ENCODE peak calls at places on chromosomes 7 and 10, in eight cellular contexts. F, V, C, I, L, T, E and P are unnamed samples.

GRCh38 chr7:45691155-45691656 is 117.0 kb downstream of the ADCY1 start:
- DNase-seq in V (no peak), C (peak; percentile 24), E (no peak), L (no peak), I (no peak), F (no peak), T (no peak), P (no peak)

GRCh38 chr7:148447221-148447845 is 143.2 kb upstream of the C7orf33 start:
- DNase-seq in F (peak; percentile 66), T (no peak), C (no peak), L (peak; percentile 21), E (peak; percentile 41), I (no peak), V (no peak), P (no peak)

GRCh38 chr7:4234886-4235285 is 447.2 kb upstream of the FOXK1 start:
- DNase-seq in C (no peak), F (no peak), E (no peak), T (no peak), V (no peak), I (no peak), L (no peak), P (no peak)

GRCh38 chr10:31782701-31783100 is 145.9 kb downstream of the ARHGAP12 start:
- DNase-seq in L (no peak), F (no peak), C (no peak), V (no peak), T (no peak), I (no peak), E (no peak), P (no peak)

GRCh38 chr10:99993994-99994689 is 15.6 kb downstream of the DNMBP start:
- DNase-seq in L (peak; percentile 99), C (peak; percentile 53), I (peak; percentile 94), V (no peak), F (peak; percentile 80), T (peak; percentile 53), E (peak; percentile 46), P (no peak)

GRCh38 chr10:14585287-14586193 is 189.2 kb downstream of the FAM107B start:
- DNase-seq in V (no peak), I (no peak), C (no peak), E (no peak), F (no peak), L (no peak), T (no peak), P (no peak)

GRCh38 chr7:112362796-112363195 is 87.5 kb upstream of the IFRD1 start:
- DNase-seq in I (peak; percentile 42), V (no peak), T (no peak), L (no peak), C (no peak), E (no peak), F (no peak), P (no peak)

GRCh38 chr7:115635367-115635766 is 395.2 kb downstream of the TFEC start:
- DNase-seq in I (no peak), C (no peak), F (no peak), L (peak; percentile 18), V (no peak), E (no peak), T (no peak), P (no peak)

GRCh38 chr7:123615344-123615743 is 13.7 kb downstream of the ASB15 start:
- DNase-seq in I (peak; percentile 90), T (no peak), E (no peak), F (no peak), L (peak; percentile 53), V (no peak), C (no peak), P (no peak)

DNA sequence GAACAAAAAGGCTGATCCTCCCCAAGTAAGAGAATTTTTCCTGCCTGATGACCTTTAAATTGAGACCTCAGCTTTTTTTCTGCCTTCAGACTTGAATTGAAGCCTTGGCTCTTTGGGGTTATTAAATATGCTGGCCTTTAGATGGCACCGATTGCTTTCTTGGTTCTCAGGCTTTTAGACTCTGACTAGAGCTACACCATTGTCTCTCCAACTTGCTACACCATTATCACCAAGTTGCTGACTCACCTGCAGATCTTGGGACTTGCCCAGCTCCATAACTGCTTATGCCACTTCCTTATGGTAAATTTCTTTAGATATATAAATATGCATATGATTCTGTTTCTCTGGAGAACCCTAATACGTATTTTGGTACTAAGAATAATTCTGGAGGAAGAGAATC is 3.1 kb upstream of the ABCA13 start:
- DNase-seq in F (no peak), V (no peak), C (no peak), E (no peak), I (peak; percentile 58), L (peak; percentile 15), T (no peak), P (no peak)
- TF ChIP-seq CTCF in F (no peak), V (no peak), C (no peak), E (no peak), I (no peak), L (no peak), T (no peak), P (no peak)

GRCh38 chr10:128115356-128115755 is 10.9 kb downstream of the MKI67 start:
- DNase-seq in C (no peak), L (no peak), V (no peak), T (no peak), F (no peak), I (no peak), E (no peak), P (no peak)

GRCh38 chr10:128113026-128113425 is 13.2 kb downstream of the MKI67 start:
- DNase-seq in I (no peak), L (no peak), E (no peak), V (no peak), T (no peak), F (no peak), C (no peak), P (peak; percentile 19)

GRCh38 chr10:128121750-128122412 is 4.3 kb downstream of the MKI67 start:
- DNase-seq in E (no peak), L (no peak), I (no peak), C (no peak), T (no peak), V (no peak), F (no peak), P (no peak)

GRCh38 chr10:128116187-128116586 is 10.0 kb downstream of the MKI67 start:
- DNase-seq in F (no peak), L (no peak), V (no peak), I (no peak), T (no peak), C (no peak), E (no peak), P (no peak)

DNA sequence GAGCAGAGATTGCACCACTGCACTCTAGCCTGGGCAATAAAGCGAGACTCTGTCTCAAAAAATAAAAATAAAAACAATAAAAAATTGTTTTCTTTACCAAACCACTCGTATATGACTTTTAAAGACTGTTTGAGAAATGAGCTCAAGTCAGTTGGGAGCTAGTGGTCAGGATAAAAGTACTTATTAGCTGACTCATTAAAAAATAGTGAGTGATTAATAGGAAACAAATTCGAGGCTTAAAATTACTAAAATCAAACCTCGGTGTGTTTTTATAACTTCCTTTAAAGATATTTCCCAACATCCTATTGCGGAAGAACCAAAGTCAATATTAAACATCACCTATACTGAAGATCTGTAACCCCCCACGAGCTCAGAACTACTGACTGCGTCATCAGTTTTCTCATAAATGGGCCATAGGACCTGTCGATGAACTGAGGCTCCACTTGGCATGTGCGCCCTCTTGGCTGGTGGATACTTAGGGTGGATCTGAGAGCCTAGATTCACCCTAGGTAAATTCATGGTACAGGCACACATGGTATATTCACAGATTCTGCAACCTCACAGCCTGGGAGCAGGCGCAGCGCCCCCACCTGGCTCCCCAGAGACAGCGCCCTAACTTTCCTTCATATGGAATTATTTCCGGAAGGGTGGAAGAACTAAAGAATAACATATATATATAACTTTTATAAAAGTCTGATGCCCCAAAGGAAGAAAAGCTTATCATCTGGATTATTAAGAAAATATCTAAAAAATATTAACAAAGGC is 9.2 kb downstream of the MKI67 start:
- DNase-seq in I (no peak), V (no peak), F (no peak), E (no peak), T (no peak), C (no peak), L (peak; percentile 63), P (peak; percentile 31)
- TF ChIP-seq CTCF in I (peak; percentile 31), V (no peak), F (peak; percentile 10), E (peak; percentile 42), T (no peak), C (no peak), L (peak; percentile 15), P (peak; percentile 57)

GRCh38 chr7:108384721-108385483 is 71.3 kb downstream of the NRCAM start:
- DNase-seq in F (peak; percentile 17), V (no peak), I (no peak), E (no peak), C (no peak), L (no peak), T (no peak), P (no peak)
- TF ChIP-seq CTCF in F (peak; percentile 51), V (no peak), I (no peak), E (peak; percentile 72), C (no peak), L (peak; percentile 17), T (no peak), P (peak; percentile 24)

DNA sequence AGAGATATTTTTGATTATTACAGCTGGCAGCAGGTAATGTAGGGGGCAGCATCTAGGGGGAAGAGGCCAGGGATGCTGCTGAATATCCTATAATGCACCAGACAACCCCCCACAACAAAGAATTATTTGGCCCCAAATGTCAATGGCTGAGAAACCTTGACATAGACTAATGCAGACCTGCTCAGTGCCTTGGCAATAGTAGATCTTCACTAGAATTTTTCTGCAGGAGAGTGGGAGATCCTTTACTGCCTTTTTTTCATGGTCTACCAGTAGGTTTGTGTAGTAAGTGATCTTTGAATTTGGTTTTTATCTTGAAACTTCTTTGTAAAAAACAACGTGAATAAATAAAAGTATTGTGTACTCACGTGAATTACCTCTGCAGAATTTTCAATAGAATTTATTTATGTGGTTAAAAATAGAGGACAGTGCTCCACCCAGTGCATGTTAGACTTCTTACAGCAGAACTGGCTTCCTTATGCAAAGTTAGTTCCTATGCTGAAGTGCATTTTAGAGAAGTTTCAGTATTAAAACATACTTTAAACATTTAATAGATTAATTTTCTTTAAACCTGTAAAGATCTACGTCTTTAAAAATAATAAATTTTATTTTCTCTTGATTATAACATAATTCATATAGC is 199.7 kb upstream of the HDAC9 start:
- DNase-seq in F (no peak), C (no peak), E (no peak), V (no peak), I (peak; percentile 14), T (no peak), L (no peak), P (no peak)
- TF ChIP-seq CTCF in F (no peak), C (no peak), E (no peak), V (no peak), I (no peak), T (no peak), L (no peak), P (no peak)

DNA sequence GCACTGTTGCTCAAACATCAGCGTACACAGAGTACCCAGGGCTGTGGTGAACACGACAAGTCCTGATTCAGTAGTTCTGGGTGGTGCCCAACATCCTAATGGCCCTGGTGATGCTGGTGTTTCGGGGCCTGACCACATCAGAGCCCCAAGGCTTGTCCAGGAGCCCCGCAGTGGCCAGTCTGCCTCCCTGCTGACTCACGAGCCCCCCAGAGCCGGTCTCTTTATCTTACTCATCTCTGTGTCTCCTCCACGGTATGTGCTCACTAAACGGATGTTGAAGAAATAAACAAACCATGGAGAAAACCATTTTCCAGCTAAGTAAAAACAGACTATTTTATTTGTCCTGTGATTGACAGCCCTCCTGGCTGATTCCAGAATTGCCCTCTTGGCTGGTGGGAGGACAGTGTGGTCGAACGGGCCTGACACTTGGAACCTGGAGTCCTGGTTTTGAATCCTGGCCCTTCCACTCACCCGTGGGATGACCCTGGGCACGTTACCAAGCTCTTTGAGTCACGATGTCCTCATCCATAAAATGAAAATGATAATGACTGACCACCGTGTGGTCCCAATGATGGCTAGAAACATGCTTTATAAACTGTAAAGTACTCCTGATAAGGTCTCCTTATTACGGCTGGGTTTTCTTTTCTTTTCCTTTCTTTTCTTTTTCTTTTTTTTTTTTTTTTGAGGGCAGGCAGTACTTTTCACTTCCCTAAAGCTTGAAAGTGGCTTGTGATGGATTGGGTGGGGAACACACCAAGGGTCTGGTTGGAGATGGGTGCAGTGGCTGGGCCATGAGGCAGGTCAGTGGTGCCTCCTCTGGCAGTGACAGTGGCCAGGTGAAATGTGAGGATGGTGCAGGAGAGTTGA is 5.7 kb downstream of the HIP1 start:
- DNase-seq in I (peak; percentile 73), T (no peak), F (no peak), E (no peak), V (peak; percentile 29), C (no peak), L (peak; percentile 96), P (no peak)
- TF ChIP-seq CTCF in I (no peak), T (no peak), F (no peak), E (no peak), V (no peak), C (no peak), L (no peak), P (no peak)